ENCODE peak calls at places on chromosomes 5 and 9, in four cellular contexts. One of them, this sample, is unnamed.
A peak's percentile ranks its signal among the peaks of the same experiment; 100 is the strongest.

GRCh38 chr9:33416996-33417395 is 14.6 kb upstream of the AQP7 start:
- DNase-seq in HepG2: no peak
- DNase-seq in K562: no peak
- DNase-seq in GM12878: no peak
- DNase-seq in this sample: no peak

GRCh38 chr5:44603496-44604272 is 205.1 kb upstream of the MRPS30 start:
- DNase-seq in HepG2: no peak
- DNase-seq in GM12878: no peak
- DNase-seq in K562: no peak
- DNase-seq in this sample: no peak

GRCh38 chr5:179805529-179806249 is 977 bp downstream of the MGAT4B start:
- DNase-seq in GM12878: no peak
- DNase-seq in HepG2: no peak
- DNase-seq in K562: peak; percentile 79
- DNase-seq in this sample: peak; percentile 86

GRCh38 chr5:133240425-133241091 is 188.7 kb downstream of the HSPA4 start:
- DNase-seq in GM12878: peak; percentile 76
- DNase-seq in HepG2: peak; percentile 90
- DNase-seq in K562: peak; percentile 93
- DNase-seq in this sample: peak; percentile 45

GRCh38 chr5:150140830-150141229 is 14.8 kb downstream of the PDGFRB start:
- DNase-seq in K562: no peak
- DNase-seq in HepG2: no peak
- DNase-seq in GM12878: no peak
- DNase-seq in this sample: peak; percentile 82

GRCh38 chr5:95925345-95925744 is 36.3 kb downstream of the ELL2 start:
- DNase-seq in K562: no peak
- DNase-seq in GM12878: no peak
- DNase-seq in HepG2: no peak
- DNase-seq in this sample: no peak

GRCh38 chr5:156380846-156381245 is 53.9 kb downstream of the SGCD start:
- DNase-seq in HepG2: no peak
- DNase-seq in GM12878: no peak
- DNase-seq in K562: no peak
- DNase-seq in this sample: no peak

GRCh38 chr5:61132559-61132958 is 29.7 kb downstream of the SMIM15 start:
- DNase-seq in HepG2: no peak
- DNase-seq in K562: no peak
- DNase-seq in GM12878: no peak
- DNase-seq in this sample: no peak

GRCh38 chr9:123480096-123480495 is 124.1 kb downstream of the CRB2 start:
- DNase-seq in GM12878: no peak
- DNase-seq in K562: no peak
- DNase-seq in HepG2: no peak
- DNase-seq in this sample: no peak

GRCh38 chr9:69905291-69905690 is 84.7 kb downstream of the CFAP95 start:
- DNase-seq in HepG2: no peak
- DNase-seq in GM12878: no peak
- DNase-seq in K562: no peak
- DNase-seq in this sample: no peak

GRCh38 chr9:4740623-4741364 is at the start of gene AK3:
- DNase-seq in GM12878: no peak
- DNase-seq in HepG2: peak; percentile 83
- DNase-seq in K562: peak; percentile 87
- DNase-seq in this sample: peak; percentile 99

GRCh38 chr5:66554211-66554610 is 42.0 kb upstream of the MAST4 start:
- DNase-seq in GM12878: peak; percentile 72
- DNase-seq in K562: no peak
- DNase-seq in HepG2: no peak
- DNase-seq in this sample: no peak

GRCh38 chr5:135030691-135031145 is 3.3 kb downstream of the PITX1 start:
- DNase-seq in K562: no peak
- DNase-seq in HepG2: no peak
- DNase-seq in GM12878: no peak
- DNase-seq in this sample: no peak

GRCh38 chr9:137270929-137271695 is 6.4 kb upstream of the TOR4A start:
- DNase-seq in GM12878: no peak
- DNase-seq in HepG2: no peak
- DNase-seq in K562: no peak
- DNase-seq in this sample: no peak

GRCh38 chr5:102231693-102232619 is 64.1 kb downstream of the SLCO4C1 start:
- DNase-seq in GM12878: no peak
- DNase-seq in HepG2: no peak
- DNase-seq in K562: no peak
- DNase-seq in this sample: no peak

GRCh38 chr5:9852686-9853085 is 222.5 kb upstream of the TAS2R1 start:
- DNase-seq in HepG2: no peak
- DNase-seq in GM12878: no peak
- DNase-seq in K562: no peak
- DNase-seq in this sample: no peak

GRCh38 chr5:136006767-136007251 is 22.0 kb upstream of the TGFBI start:
- DNase-seq in K562: no peak
- DNase-seq in HepG2: no peak
- DNase-seq in GM12878: no peak
- DNase-seq in this sample: no peak

GRCh38 chr5:157670662-157671591 is at the start of gene C5orf52:
- DNase-seq in HepG2: peak; percentile 47
- DNase-seq in K562: no peak
- DNase-seq in GM12878: peak; percentile 23
- DNase-seq in this sample: peak; percentile 78

GRCh38 chr9:134381671-134382505 is 55.6 kb downstream of the RXRA start:
- DNase-seq in GM12878: no peak
- DNase-seq in HepG2: peak; percentile 21
- DNase-seq in K562: peak; percentile 62
- DNase-seq in this sample: peak; percentile 65

GRCh38 chr5:73682176-73682575 is 56.2 kb downstream of the ARHGEF28 start:
- DNase-seq in K562: no peak
- DNase-seq in HepG2: no peak
- DNase-seq in GM12878: no peak
- DNase-seq in this sample: no peak

DNA sequence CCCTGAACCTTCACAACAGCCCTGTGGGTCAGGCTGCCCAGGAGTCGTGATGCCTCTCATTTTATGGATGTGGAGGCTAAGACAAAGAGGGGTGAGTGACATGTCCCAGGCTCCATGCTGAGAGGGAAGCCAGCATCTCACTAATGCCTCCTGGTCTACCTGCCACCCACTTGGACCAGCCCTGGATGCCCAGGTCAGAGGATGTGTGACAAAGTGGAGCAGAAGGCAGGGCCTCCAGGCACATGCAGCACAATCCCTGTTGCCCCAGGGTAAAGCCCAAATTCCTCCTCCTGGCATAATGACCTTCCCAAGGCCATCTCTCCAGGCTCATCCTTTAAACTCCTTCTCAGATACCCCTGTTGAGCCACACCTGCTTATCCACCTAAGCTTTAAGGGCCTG is 51.4 kb upstream of the XPA start:
- DNase-seq in K562: no peak
- DNase-seq in HepG2: no peak
- DNase-seq in GM12878: no peak
- DNase-seq in this sample: no peak
- TF ChIP-seq JUND in K562: no peak
- TF ChIP-seq JUND in HepG2: no peak
- TF ChIP-seq JUND in GM12878: no peak
- TF ChIP-seq JUND in this sample: no peak

GRCh38 chr9:130240410-130241197 is 25.0 kb upstream of the HMCN2 start:
- DNase-seq in GM12878: peak; percentile 54
- DNase-seq in K562: peak; percentile 76
- DNase-seq in HepG2: peak; percentile 72
- DNase-seq in this sample: peak; percentile 84
- TF ChIP-seq FOXM1 in GM12878: no peak
- TF ChIP-seq FOXM1 in K562: no peak
- TF ChIP-seq FOXM1 in HepG2: no peak
- TF ChIP-seq FOXM1 in this sample: no peak

GRCh38 chr5:140321796-140322195 is 18.9 kb upstream of the PFDN1 start:
- DNase-seq in K562: no peak
- DNase-seq in GM12878: peak; percentile 21
- DNase-seq in HepG2: no peak
- DNase-seq in this sample: no peak
- TF ChIP-seq TAF1 in K562: no peak
- TF ChIP-seq TAF1 in GM12878: no peak
- TF ChIP-seq TAF1 in HepG2: no peak
- TF ChIP-seq TAF1 in this sample: no peak

GRCh38 chr5:120088831-120089230 is 375.3 kb upstream of the PRR16 start:
- DNase-seq in K562: no peak
- DNase-seq in HepG2: no peak
- DNase-seq in GM12878: no peak
- DNase-seq in this sample: no peak

GRCh38 chr5:120086081-120086480 is 378.0 kb upstream of the PRR16 start:
- DNase-seq in GM12878: no peak
- DNase-seq in HepG2: no peak
- DNase-seq in K562: no peak
- DNase-seq in this sample: no peak

GRCh38 chr5:120082316-120083068 is 381.6 kb upstream of the PRR16 start:
- DNase-seq in GM12878: no peak
- DNase-seq in K562: no peak
- DNase-seq in HepG2: no peak
- DNase-seq in this sample: no peak

GRCh38 chr5:120083851-120084615 is 380.1 kb upstream of the PRR16 start:
- DNase-seq in K562: no peak
- DNase-seq in HepG2: no peak
- DNase-seq in GM12878: no peak
- DNase-seq in this sample: no peak
- TF ChIP-seq JUND in K562: no peak
- TF ChIP-seq JUND in HepG2: no peak
- TF ChIP-seq JUND in GM12878: no peak
- TF ChIP-seq JUND in this sample: no peak

GRCh38 chr9:89402695-89403427 is 84.6 kb downstream of the SECISBP2 start:
- DNase-seq in GM12878: no peak
- DNase-seq in HepG2: no peak
- DNase-seq in K562: no peak
- DNase-seq in this sample: no peak
- TF ChIP-seq FOXM1 in GM12878: no peak
- TF ChIP-seq FOXM1 in HepG2: no peak
- TF ChIP-seq FOXM1 in K562: no peak
- TF ChIP-seq FOXM1 in this sample: no peak